ENCODE peak calls at places on chromosomes 2 and 18, in seven cellular contexts. One of them, this sample, is unnamed. For H3K9me3 and H3K27me3, the result is how much of the 10 kb centered on the place peaks cover.

GRCh38 chr2:60394467-60394866 is 159.0 kb downstream of the BCL11A start:
- DNase-seq in endothelial cell of umbilical vein: no peak
- DNase-seq in suprapubic skin: no peak
- DNase-seq in adrenal gland: no peak
- DNase-seq in transverse colon: no peak
- DNase-seq in body of pancreas: no peak
- DNase-seq in sigmoid colon: no peak
- DNase-seq in this sample: no peak

GRCh38 chr2:3469486-3469885 is 49.8 kb downstream of the ADI1 start:
- DNase-seq in transverse colon: no peak
- DNase-seq in sigmoid colon: no peak
- DNase-seq in body of pancreas: no peak
- DNase-seq in endothelial cell of umbilical vein: no peak
- DNase-seq in suprapubic skin: no peak
- DNase-seq in adrenal gland: no peak
- DNase-seq in this sample: no peak

GRCh38 chr18:67513285-67513684 is 3.2 kb downstream of the DSEL start:
- DNase-seq in suprapubic skin: no peak
- DNase-seq in endothelial cell of umbilical vein: peak
- DNase-seq in transverse colon: no peak
- DNase-seq in adrenal gland: no peak
- DNase-seq in body of pancreas: no peak
- DNase-seq in sigmoid colon: no peak
- DNase-seq in this sample: no peak

GRCh38 chr2:120167272-120167671 is 55.9 kb downstream of the TMEM185B start:
- DNase-seq in body of pancreas: no peak
- DNase-seq in suprapubic skin: no peak
- DNase-seq in sigmoid colon: no peak
- DNase-seq in adrenal gland: no peak
- DNase-seq in transverse colon: no peak
- DNase-seq in endothelial cell of umbilical vein: no peak
- DNase-seq in this sample: no peak

GRCh38 chr2:43419886-43420285 is 176.0 kb downstream of the THADA start:
- DNase-seq in adrenal gland: no peak
- DNase-seq in body of pancreas: no peak
- DNase-seq in transverse colon: no peak
- DNase-seq in endothelial cell of umbilical vein: no peak
- DNase-seq in suprapubic skin: no peak
- DNase-seq in sigmoid colon: no peak
- DNase-seq in this sample: no peak

GRCh38 chr2:241208058-241208457 is 19.6 kb downstream of the ANO7 start:
- DNase-seq in suprapubic skin: no peak
- DNase-seq in adrenal gland: no peak
- DNase-seq in endothelial cell of umbilical vein: no peak
- DNase-seq in transverse colon: no peak
- DNase-seq in sigmoid colon: no peak
- DNase-seq in body of pancreas: no peak
- DNase-seq in this sample: no peak

GRCh38 chr2:191933307-191934105 is 86.6 kb upstream of the CAVIN2 start:
- DNase-seq in adrenal gland: no peak
- DNase-seq in transverse colon: peak
- DNase-seq in suprapubic skin: no peak
- DNase-seq in body of pancreas: peak
- DNase-seq in endothelial cell of umbilical vein: peak
- DNase-seq in sigmoid colon: no peak
- DNase-seq in this sample: no peak

GRCh38 chr2:159286709-159287441 is 372 bp upstream of the WDSUB1 start:
- DNase-seq in suprapubic skin: peak
- DNase-seq in body of pancreas: peak
- DNase-seq in endothelial cell of umbilical vein: peak
- DNase-seq in adrenal gland: peak
- DNase-seq in sigmoid colon: peak
- DNase-seq in transverse colon: peak
- DNase-seq in this sample: peak

GRCh38 chr18:43396266-43396665 is 119.0 kb upstream of the SYT4 start:
- DNase-seq in transverse colon: no peak
- DNase-seq in sigmoid colon: no peak
- DNase-seq in endothelial cell of umbilical vein: peak
- DNase-seq in suprapubic skin: no peak
- DNase-seq in body of pancreas: no peak
- DNase-seq in adrenal gland: no peak
- DNase-seq in this sample: no peak

GRCh38 chr2:96952016-96952750 is 34.2 kb downstream of the FAM178B start:
- DNase-seq in endothelial cell of umbilical vein: no peak
- DNase-seq in suprapubic skin: no peak
- DNase-seq in body of pancreas: no peak
- DNase-seq in adrenal gland: no peak
- DNase-seq in transverse colon: no peak
- DNase-seq in sigmoid colon: peak
- DNase-seq in this sample: no peak

GRCh38 chr18:79494936-79495335 is 99.2 kb downstream of the NFATC1 start:
- DNase-seq in suprapubic skin: peak
- DNase-seq in transverse colon: no peak
- DNase-seq in sigmoid colon: peak
- DNase-seq in endothelial cell of umbilical vein: no peak
- DNase-seq in adrenal gland: peak
- DNase-seq in body of pancreas: peak
- DNase-seq in this sample: no peak

GRCh38 chr2:148640767-148641166 is 3.8 kb upstream of the EPC2 start:
- DNase-seq in sigmoid colon: no peak
- DNase-seq in endothelial cell of umbilical vein: no peak
- DNase-seq in suprapubic skin: no peak
- DNase-seq in transverse colon: no peak
- DNase-seq in body of pancreas: no peak
- DNase-seq in adrenal gland: no peak
- DNase-seq in this sample: no peak

GRCh38 chr2:1675633-1676032 is 68.7 kb downstream of the PXDN start:
- DNase-seq in sigmoid colon: peak
- DNase-seq in suprapubic skin: no peak
- DNase-seq in body of pancreas: no peak
- DNase-seq in endothelial cell of umbilical vein: peak
- DNase-seq in adrenal gland: no peak
- DNase-seq in transverse colon: peak
- DNase-seq in this sample: peak

GRCh38 chr2:54524236-54524991 is 68.3 kb downstream of the SPTBN1 start:
- DNase-seq in body of pancreas: no peak
- DNase-seq in endothelial cell of umbilical vein: peak
- DNase-seq in transverse colon: no peak
- DNase-seq in sigmoid colon: no peak
- DNase-seq in adrenal gland: peak
- DNase-seq in suprapubic skin: no peak
- DNase-seq in this sample: no peak

GRCh38 chr2:65349863-65350262 is 82.5 kb downstream of the SPRED2 start:
- DNase-seq in adrenal gland: no peak
- DNase-seq in suprapubic skin: peak
- DNase-seq in transverse colon: peak
- DNase-seq in endothelial cell of umbilical vein: peak
- DNase-seq in sigmoid colon: peak
- DNase-seq in body of pancreas: peak
- DNase-seq in this sample: peak

GRCh38 chr2:224584768-224585204 is 377 bp downstream of the CUL3 start:
- DNase-seq in suprapubic skin: peak
- DNase-seq in endothelial cell of umbilical vein: peak
- DNase-seq in adrenal gland: peak
- DNase-seq in body of pancreas: peak
- DNase-seq in sigmoid colon: peak
- DNase-seq in transverse colon: peak
- DNase-seq in this sample: no peak
- TF ChIP-seq POLR2A in suprapubic skin: no peak
- TF ChIP-seq POLR2A in endothelial cell of umbilical vein: no peak
- TF ChIP-seq POLR2A in adrenal gland: no peak
- TF ChIP-seq POLR2A in body of pancreas: no peak
- TF ChIP-seq POLR2A in sigmoid colon: no peak
- TF ChIP-seq POLR2A in transverse colon: no peak
- TF ChIP-seq POLR2A in this sample: no peak

GRCh38 chr2:236840857-236841256 is 244.8 kb upstream of the COPS8 start:
- DNase-seq in suprapubic skin: no peak
- DNase-seq in endothelial cell of umbilical vein: no peak
- DNase-seq in sigmoid colon: peak
- DNase-seq in body of pancreas: no peak
- DNase-seq in transverse colon: no peak
- DNase-seq in adrenal gland: no peak
- DNase-seq in this sample: no peak
- H3K9me3 ChIP-seq in suprapubic skin: under half
- H3K9me3 ChIP-seq in endothelial cell of umbilical vein: under half
- H3K9me3 ChIP-seq in sigmoid colon: under half
- H3K9me3 ChIP-seq in body of pancreas: under half
- H3K9me3 ChIP-seq in transverse colon: under half
- H3K9me3 ChIP-seq in adrenal gland: under half
- H3K9me3 ChIP-seq in this sample: under half

GRCh38 chr2:70828914-70829824 is 6.4 kb downstream of the CD207 start:
- DNase-seq in body of pancreas: no peak
- DNase-seq in transverse colon: no peak
- DNase-seq in endothelial cell of umbilical vein: peak
- DNase-seq in sigmoid colon: no peak
- DNase-seq in adrenal gland: no peak
- DNase-seq in suprapubic skin: no peak
- DNase-seq in this sample: no peak

GRCh38 chr2:70828115-70828514 is 7.5 kb downstream of the CD207 start:
- DNase-seq in endothelial cell of umbilical vein: peak
- DNase-seq in body of pancreas: no peak
- DNase-seq in adrenal gland: no peak
- DNase-seq in sigmoid colon: no peak
- DNase-seq in suprapubic skin: no peak
- DNase-seq in transverse colon: no peak
- DNase-seq in this sample: no peak

GRCh38 chr2:70831861-70832260 is 3.8 kb downstream of the CD207 start:
- DNase-seq in endothelial cell of umbilical vein: peak
- DNase-seq in sigmoid colon: no peak
- DNase-seq in transverse colon: no peak
- DNase-seq in suprapubic skin: no peak
- DNase-seq in body of pancreas: no peak
- DNase-seq in adrenal gland: no peak
- DNase-seq in this sample: no peak

GRCh38 chr2:70830333-70830732 is 5.3 kb downstream of the CD207 start:
- DNase-seq in body of pancreas: no peak
- DNase-seq in transverse colon: no peak
- DNase-seq in endothelial cell of umbilical vein: peak
- DNase-seq in adrenal gland: no peak
- DNase-seq in suprapubic skin: no peak
- DNase-seq in sigmoid colon: no peak
- DNase-seq in this sample: no peak

DNA sequence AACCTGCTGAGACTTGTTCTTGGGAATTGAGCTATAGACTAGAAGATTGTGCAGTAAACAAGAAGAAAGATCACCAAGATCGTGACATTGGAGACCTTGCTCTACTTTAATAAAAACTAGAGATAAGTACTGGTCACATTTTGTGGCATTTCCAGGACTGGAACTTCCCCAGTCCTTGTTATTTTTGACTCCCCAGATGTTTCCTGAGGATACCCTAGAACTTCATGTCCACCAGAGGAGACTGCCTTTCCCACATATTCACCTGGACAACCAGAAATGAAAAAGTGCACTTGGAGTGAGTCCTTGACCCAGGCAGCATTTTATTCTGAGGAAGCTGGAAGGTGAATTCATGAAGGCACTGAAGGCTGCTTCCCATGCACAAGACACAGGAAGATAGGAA is 5.7 kb downstream of the CD207 start:
- DNase-seq in body of pancreas: no peak
- DNase-seq in adrenal gland: no peak
- DNase-seq in endothelial cell of umbilical vein: peak
- DNase-seq in transverse colon: no peak
- DNase-seq in sigmoid colon: no peak
- DNase-seq in suprapubic skin: no peak
- DNase-seq in this sample: no peak
- H3K27me3 ChIP-seq in body of pancreas: under half
- H3K27me3 ChIP-seq in adrenal gland: under half
- H3K27me3 ChIP-seq in endothelial cell of umbilical vein: under half
- H3K27me3 ChIP-seq in transverse colon: under half
- H3K27me3 ChIP-seq in sigmoid colon: under half
- H3K27me3 ChIP-seq in suprapubic skin: under half
- H3K27me3 ChIP-seq in this sample: under half

GRCh38 chr2:32946314-32947075 is at the start of gene LTBP1:
- DNase-seq in transverse colon: peak
- DNase-seq in body of pancreas: peak
- DNase-seq in adrenal gland: peak
- DNase-seq in endothelial cell of umbilical vein: peak
- DNase-seq in suprapubic skin: no peak
- DNase-seq in sigmoid colon: peak
- DNase-seq in this sample: peak
- TF ChIP-seq POLR2A in transverse colon: peak
- TF ChIP-seq POLR2A in body of pancreas: no peak
- TF ChIP-seq POLR2A in adrenal gland: no peak
- TF ChIP-seq POLR2A in endothelial cell of umbilical vein: peak
- TF ChIP-seq POLR2A in suprapubic skin: no peak
- TF ChIP-seq POLR2A in sigmoid colon: no peak
- TF ChIP-seq POLR2A in this sample: peak

GRCh38 chr2:234695981-234696380 is 199.1 kb upstream of the ARL4C start:
- DNase-seq in endothelial cell of umbilical vein: no peak
- DNase-seq in body of pancreas: no peak
- DNase-seq in transverse colon: no peak
- DNase-seq in sigmoid colon: no peak
- DNase-seq in adrenal gland: no peak
- DNase-seq in suprapubic skin: no peak
- DNase-seq in this sample: no peak
- H3K9me3 ChIP-seq in endothelial cell of umbilical vein: under half
- H3K9me3 ChIP-seq in body of pancreas: under half
- H3K9me3 ChIP-seq in transverse colon: under half
- H3K9me3 ChIP-seq in sigmoid colon: under half
- H3K9me3 ChIP-seq in adrenal gland: under half
- H3K9me3 ChIP-seq in suprapubic skin: under half
- H3K9me3 ChIP-seq in this sample: under half

GRCh38 chr2:102009557-102009956 is 17.8 kb downstream of the IL1R2 start:
- DNase-seq in transverse colon: no peak
- DNase-seq in endothelial cell of umbilical vein: no peak
- DNase-seq in body of pancreas: no peak
- DNase-seq in sigmoid colon: no peak
- DNase-seq in suprapubic skin: no peak
- DNase-seq in adrenal gland: no peak
- DNase-seq in this sample: no peak
- H3K27me3 ChIP-seq in transverse colon: under half
- H3K27me3 ChIP-seq in endothelial cell of umbilical vein: under half
- H3K27me3 ChIP-seq in body of pancreas: under half
- H3K27me3 ChIP-seq in sigmoid colon: under half
- H3K27me3 ChIP-seq in suprapubic skin: under half
- H3K27me3 ChIP-seq in adrenal gland: under half
- H3K27me3 ChIP-seq in this sample: under half

DNA sequence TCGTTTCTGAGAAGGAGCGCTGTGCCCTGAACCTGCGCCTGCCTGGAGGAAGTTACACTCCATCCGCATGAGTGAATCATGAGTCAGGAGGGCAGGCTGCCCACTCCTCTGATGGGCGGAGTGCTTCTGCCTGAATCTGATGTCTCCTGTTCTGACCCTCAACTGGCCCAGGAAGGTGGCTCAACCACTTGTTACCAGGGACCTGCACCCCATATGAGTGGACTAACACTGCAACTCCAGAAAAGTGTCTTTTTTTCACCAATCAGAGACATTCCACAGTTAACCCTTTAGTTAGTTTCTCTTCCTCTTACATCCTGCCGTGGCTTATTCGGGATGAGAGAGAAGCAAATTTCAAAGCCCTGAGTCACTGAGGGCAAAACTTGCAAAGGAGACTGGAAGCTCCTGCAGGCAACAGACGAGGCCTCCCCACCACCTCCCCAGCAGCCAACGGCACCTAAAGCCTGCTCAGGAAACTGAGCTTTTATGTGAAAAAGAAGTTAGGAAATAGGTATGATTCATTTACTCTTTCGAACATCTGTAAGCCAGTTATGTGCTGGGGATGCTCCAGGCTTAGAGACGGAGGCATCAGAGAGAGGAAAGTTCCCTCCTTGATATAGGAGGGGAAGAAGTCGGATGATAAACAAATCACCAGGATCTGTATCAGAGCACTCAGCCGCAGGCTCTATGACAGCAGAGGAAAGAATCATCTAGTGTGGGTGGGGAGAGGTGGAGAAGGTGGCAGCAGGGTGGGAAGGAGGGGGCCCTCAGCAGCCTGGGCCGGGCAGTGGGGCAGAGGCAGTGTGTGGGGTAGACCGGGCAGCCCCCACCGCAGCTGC is 31.0 kb downstream of the MBP start:
- DNase-seq in body of pancreas: peak
- DNase-seq in suprapubic skin: peak
- DNase-seq in sigmoid colon: peak
- DNase-seq in adrenal gland: peak
- DNase-seq in endothelial cell of umbilical vein: peak
- DNase-seq in transverse colon: peak
- DNase-seq in this sample: peak
- TF ChIP-seq POLR2A in body of pancreas: no peak
- TF ChIP-seq POLR2A in suprapubic skin: no peak
- TF ChIP-seq POLR2A in sigmoid colon: no peak
- TF ChIP-seq POLR2A in adrenal gland: no peak
- TF ChIP-seq POLR2A in endothelial cell of umbilical vein: peak
- TF ChIP-seq POLR2A in transverse colon: peak
- TF ChIP-seq POLR2A in this sample: no peak